ENCODE peak calls at places on chromosomes 5 and 9, in four cellular contexts. S, A, B and Y are unnamed samples.

GRCh38 chr9:28808042-28808441 is 1234.8 kb upstream of the C9orf72 start:
- DNase-seq in S (no peak), A (peak), B (no peak), Y (no peak)

GRCh38 chr5:58810086-58810485 is 227.2 kb downstream of the RAB3C start:
- DNase-seq in S (no peak), A (no peak), B (no peak), Y (no peak)

GRCh38 chr9:121651295-121652036 is at the start of gene DAB2IP:
- DNase-seq in S (no peak), A (peak), B (no peak), Y (no peak)

GRCh38 chr9:94985649-94986048 is 259.1 kb downstream of the AOPEP start:
- DNase-seq in S (no peak), A (no peak), B (no peak), Y (no peak)

GRCh38 chr5:170971-171800 is 20.1 kb upstream of the LRRC14B start:
- DNase-seq in S (no peak), A (no peak), B (no peak), Y (no peak)

GRCh38 chr9:73565026-73565425 is 413.4 kb downstream of the ANXA1 start:
- DNase-seq in S (no peak), A (no peak), B (no peak), Y (no peak)

GRCh38 chr9:14293801-14294200 is 20.1 kb downstream of the NFIB start:
- DNase-seq in S (no peak), A (no peak), B (no peak), Y (no peak)

GRCh38 chr9:121059998-121060636 is 10.0 kb upstream of the C5 start:
- DNase-seq in S (peak), A (peak), B (no peak), Y (no peak)

GRCh38 chr9:2676466-2676865 is 40.8 kb upstream of the KCNV2 start:
- DNase-seq in S (no peak), A (no peak), B (no peak), Y (no peak)

GRCh38 chr5:33711094-33711670 is 180.6 kb downstream of the ADAMTS12 start:
- DNase-seq in S (no peak), A (no peak), B (no peak), Y (no peak)

GRCh38 chr5:181184845-181185216 is 20.2 kb downstream of the TRIM7 start:
- DNase-seq in S (no peak), A (no peak), B (no peak), Y (no peak)

GRCh38 chr9:20623748-20624124 is 1.4 kb upstream of the MLLT3 start:
- DNase-seq in S (no peak), A (no peak), B (no peak), Y (no peak)

GRCh38 chr9:88952976-88953375 is 38.3 kb upstream of the S1PR3 start:
- DNase-seq in S (no peak), A (no peak), B (no peak), Y (no peak)

GRCh38 chr5:54103871-54104270 is 206.5 kb downstream of the ARL15 start:
- DNase-seq in S (no peak), A (no peak), B (no peak), Y (no peak)

DNA sequence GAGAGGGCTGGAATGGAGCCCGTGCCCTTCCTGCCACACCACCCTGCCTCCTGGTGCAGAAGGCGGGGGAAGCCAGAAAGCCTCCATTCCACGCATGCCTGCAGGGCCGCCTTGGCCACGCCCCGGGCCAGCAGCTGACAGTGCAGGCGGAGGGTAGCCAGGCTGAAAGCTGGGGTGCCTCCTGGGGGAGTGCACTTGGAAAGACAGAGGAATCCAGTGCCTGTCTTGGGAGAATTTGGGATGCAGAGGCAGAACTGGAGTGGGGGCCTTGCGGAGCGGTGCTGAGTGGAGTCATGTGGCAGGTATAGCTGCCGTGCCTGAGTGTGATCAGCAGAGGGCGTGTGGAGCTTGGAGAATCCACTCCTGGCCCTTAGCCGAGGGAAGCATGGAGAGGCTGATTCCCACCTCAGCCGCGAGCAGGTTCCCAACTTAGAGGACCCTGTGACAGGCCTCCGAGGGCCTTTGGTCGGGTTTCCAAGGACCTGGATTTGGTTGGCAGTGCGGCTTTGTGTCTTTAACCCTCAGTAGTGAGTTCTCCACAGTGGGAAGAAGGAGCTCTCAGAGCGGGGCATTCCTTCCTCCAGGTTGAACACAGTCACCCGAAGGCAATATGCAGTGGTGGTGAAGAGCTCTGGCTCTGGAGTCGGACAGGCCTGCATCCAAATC is 9.1 kb upstream of the URM1 start:
- DNase-seq in S (peak), A (peak), B (peak), Y (peak)
- TF ChIP-seq CTCF in S (peak), A (peak), B (no peak), Y (peak)

GRCh38 chr9:1024112-1024511 is 26.0 kb upstream of the DMRT2 start:
- DNase-seq in S (no peak), A (no peak), B (no peak), Y (no peak)

GRCh38 chr9:1013018-1013417 is 36.6 kb downstream of the DMRT3 start:
- DNase-seq in S (no peak), A (no peak), B (no peak), Y (no peak)

DNA sequence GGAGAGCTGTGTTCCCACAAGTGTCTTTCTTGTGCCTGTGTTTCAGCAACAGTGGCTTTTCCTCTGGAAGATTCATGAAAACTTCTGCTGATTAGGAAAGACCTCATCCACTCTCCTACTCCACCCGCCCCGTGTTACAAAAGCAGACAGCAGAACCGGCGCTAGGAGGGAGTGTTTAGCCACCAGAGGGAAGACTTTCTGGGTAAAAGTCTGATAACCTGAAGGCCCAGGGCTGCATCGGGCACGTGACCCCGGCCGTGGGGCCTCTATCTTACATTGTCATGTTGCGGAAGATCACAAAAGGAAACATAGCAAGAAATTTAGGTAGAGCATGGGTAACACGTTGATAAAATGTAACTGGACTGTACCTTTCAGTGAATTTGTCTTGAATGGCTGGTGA is 32.0 kb upstream of the DMRT2 start:
- DNase-seq in S (no peak), A (peak), B (no peak), Y (no peak)
- TF ChIP-seq CTCF in S (no peak), A (peak), B (no peak), Y (no peak)

GRCh38 chr9:98971168-98971914 is 27.6 kb downstream of the COL15A1 start:
- DNase-seq in S (no peak), A (peak), B (no peak), Y (no peak)
- TF ChIP-seq CTCF in S (no peak), A (no peak), B (no peak), Y (no peak)

DNA sequence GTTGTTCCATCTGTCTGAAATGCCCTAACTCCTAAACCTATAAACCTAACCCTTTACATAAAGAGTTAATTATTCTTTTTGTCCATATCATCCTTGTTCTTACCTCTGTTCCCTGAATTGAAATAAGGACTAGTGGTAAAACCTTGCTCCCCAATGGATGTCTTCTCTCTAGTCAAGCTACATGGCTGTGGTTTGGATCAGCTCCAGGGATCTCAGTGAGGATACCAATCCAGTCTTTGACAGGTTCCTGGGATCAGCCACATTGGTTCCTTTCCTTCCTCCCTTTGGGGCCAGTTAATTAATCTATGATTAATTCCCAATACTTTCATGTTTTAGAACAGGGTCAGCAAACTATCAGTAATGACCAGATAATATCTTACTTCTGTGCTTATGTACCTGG is 151.6 kb downstream of the SIL1 start:
- DNase-seq in S (no peak), A (no peak), B (no peak), Y (no peak)
- TF ChIP-seq CTCF in S (no peak), A (no peak), B (no peak), Y (no peak)

DNA sequence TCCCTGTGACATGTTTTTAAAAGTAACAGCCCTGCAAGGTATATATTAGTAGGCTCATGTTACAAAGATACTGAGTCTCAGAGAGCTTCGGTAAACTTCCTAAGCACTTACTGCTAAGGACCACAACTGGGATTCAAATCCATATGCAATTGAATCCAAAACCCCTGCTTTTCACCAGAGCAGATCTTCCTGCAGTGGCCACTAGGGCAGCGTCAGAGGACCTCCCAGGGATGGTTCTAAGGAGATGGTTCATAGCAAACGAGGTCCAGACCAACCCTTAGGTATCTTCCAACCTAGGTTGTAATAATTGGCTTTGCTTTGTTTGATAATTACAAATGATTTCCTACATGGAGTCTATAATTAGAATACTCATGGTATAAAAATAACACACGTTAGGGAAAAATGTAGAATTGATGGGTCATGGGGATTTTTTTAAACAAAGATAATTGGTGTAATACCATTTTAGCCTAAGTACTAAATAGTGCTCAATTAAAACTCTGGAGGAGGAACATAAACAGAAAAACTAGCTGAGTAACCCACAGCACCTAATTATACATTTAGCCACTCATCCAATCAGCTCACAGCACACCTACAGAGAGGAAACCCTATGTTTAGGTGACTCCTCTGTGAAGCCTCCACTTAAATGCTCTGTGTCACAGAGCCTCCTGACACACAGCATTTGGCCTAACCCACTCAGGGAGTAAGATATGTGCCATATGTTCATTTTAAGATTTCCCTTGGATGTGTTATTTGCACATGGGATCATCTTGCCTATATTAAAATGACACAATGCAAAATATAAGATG is 10.0 kb upstream of the CAST start:
- DNase-seq in S (no peak), A (no peak), B (no peak), Y (no peak)
- TF ChIP-seq CTCF in S (peak), A (peak), B (no peak), Y (no peak)

DNA sequence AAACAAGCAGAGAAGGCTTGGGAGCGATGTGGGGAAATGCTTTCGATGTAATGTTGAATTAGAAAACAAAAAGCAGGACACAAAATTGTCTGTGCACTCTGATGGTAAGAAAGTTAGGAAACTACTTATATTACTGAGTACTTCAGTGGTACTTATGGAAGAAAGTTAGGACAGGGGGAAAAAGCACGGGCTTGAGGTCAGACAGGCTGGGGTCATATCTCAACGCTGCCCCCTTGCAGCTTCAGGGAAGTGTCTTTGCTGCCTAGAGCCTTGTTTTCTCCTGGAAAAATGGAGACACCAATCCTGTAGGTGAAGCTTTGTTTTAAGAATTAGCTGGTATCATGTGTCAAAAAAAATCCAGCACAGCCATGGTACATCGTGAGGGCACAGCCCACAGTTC is 23.0 kb downstream of the NEURL1B start:
- DNase-seq in S (no peak), A (no peak), B (no peak), Y (no peak)
- TF ChIP-seq CTCF in S (no peak), A (no peak), B (no peak), Y (no peak)

DNA sequence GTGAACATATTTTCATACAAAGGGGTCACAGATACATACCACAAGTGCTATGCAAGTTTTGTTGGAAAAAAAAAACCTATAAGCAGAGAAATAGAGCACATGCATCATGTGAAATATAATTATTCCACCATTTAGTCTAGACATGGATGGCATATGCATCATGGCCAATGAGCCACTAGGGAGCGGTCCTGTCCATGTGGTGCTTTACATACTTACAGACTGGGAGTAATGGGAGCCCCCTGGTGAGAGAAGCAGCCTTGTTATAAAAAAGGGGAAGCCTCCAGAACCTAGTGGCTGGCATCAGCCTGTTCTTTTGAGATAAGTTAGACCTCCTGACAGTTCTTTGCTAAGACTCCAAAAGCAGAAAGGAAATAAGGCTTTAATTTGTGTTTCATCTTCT is 1524.1 kb downstream of the MAT2B start:
- DNase-seq in S (no peak), A (peak), B (no peak), Y (no peak)
- TF ChIP-seq CTCF in S (no peak), A (peak), B (no peak), Y (no peak)

DNA sequence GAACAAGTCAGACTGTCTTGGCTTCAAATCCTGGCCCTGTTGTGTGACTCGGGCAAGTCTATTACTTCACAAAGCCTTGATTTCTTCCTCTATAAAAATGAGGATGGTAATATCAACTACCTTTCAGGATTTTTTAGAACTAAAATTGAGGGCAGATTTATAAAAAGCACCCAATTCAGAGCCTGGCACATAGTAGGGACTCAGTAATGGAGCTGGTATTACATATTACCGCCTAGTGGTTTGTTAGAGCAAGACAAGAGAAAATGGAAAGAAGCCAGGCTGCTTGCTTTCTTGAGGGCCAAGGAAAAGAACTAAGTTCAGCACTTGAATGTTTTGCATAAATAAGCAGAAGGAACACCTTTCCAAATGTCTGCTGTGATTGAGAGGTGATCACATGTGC is 19.4 kb downstream of the ZNF346 start:
- DNase-seq in S (no peak), A (no peak), B (no peak), Y (no peak)
- TF ChIP-seq CTCF in S (no peak), A (no peak), B (no peak), Y (no peak)